ENCODE peak calls at places on chromosomes 13 and 19, in ten cellular contexts. Q is tibial nerve, S is IMR-90, N is adrenal gland, H is upper lobe of left lung, P is HepG2, M is body of pancreas, F is suprapubic skin, W is thyroid gland, C is stomach. Y is an unnamed sample.

GRCh38 chr19:7507884-7508283 is 8.0 kb upstream of the ZNF358 start:
- DNase-seq in Q (peak; percentile 56), S (peak; percentile 80), N (peak; percentile 99), H (peak; percentile 88), P (peak; percentile 26), M (peak; percentile 71), F (no peak), W (peak; percentile 46), C (peak; percentile 80), Y (peak; percentile 86)

GRCh38 chr19:11587302-11587972 is 9.8 kb upstream of the ZNF627 start:
- DNase-seq in Q (peak; percentile 90), S (peak; percentile 60), N (peak; percentile 83), H (peak; percentile 87), P (peak; percentile 47), M (peak; percentile 84), F (peak; percentile 80), W (peak; percentile 66), C (peak; percentile 82), Y (peak; percentile 91)

GRCh38 chr19:43997631-43998290 is 5.0 kb upstream of the ZNF230 start:
- DNase-seq in Q (no peak), S (peak; percentile 24), N (peak; percentile 78), H (no peak), P (no peak), M (no peak), F (no peak), W (no peak), C (no peak), Y (no peak)

GRCh38 chr19:13610042-13610691 is 103.9 kb upstream of the CACNA1A start:
- DNase-seq in Q (no peak), S (no peak), N (no peak), H (peak; percentile 26), P (no peak), M (peak; percentile 45), F (no peak), W (no peak), C (peak; percentile 29), Y (peak; percentile 45)

GRCh38 chr19:32464279-32464678 is 58.7 kb downstream of the DPY19L3 start:
- DNase-seq in Q (no peak), S (peak; percentile 10), N (no peak), H (no peak), P (no peak), M (no peak), F (no peak), W (no peak), C (no peak), Y (no peak)

GRCh38 chr19:49301165-49301865 is 23.7 kb downstream of the SLC6A16 start:
- DNase-seq in Q (peak; percentile 68), S (peak; percentile 43), N (peak; percentile 81), H (peak; percentile 73), P (peak; percentile 23), M (peak; percentile 72), F (peak; percentile 82), W (peak; percentile 65), C (peak; percentile 79), Y (peak; percentile 97)

GRCh38 chr13:110610955-110611595 is 4.3 kb upstream of the NAXD start:
- DNase-seq in Q (no peak), S (peak; percentile 21), N (no peak), H (no peak), P (no peak), M (no peak), F (no peak), W (no peak), C (no peak), Y (no peak)

GRCh38 chr13:60572855-60573254 is 175.8 kb downstream of the TDRD3 start:
- DNase-seq in Q (no peak), S (no peak), N (no peak), H (no peak), P (no peak), M (no peak), F (no peak), W (no peak), C (no peak), Y (no peak)

GRCh38 chr19:32438751-32439150 is 33.2 kb downstream of the DPY19L3 start:
- DNase-seq in Q (no peak), S (no peak), N (no peak), H (no peak), P (no peak), M (no peak), F (no peak), W (no peak), C (no peak), Y (no peak)

GRCh38 chr13:27583645-27584044 is 36.7 kb downstream of the LNX2 start:
- DNase-seq in Q (no peak), S (no peak), N (no peak), H (no peak), P (peak; percentile 7), M (no peak), F (no peak), W (no peak), C (no peak), Y (no peak)

GRCh38 chr19:38684862-38685665 is 37.6 kb downstream of the ACTN4 start:
- DNase-seq in Q (no peak), S (no peak), N (no peak), H (no peak), P (no peak), M (no peak), F (no peak), W (no peak), C (no peak), Y (no peak)

GRCh38 chr19:38684078-38684861 is 36.8 kb downstream of the ACTN4 start:
- DNase-seq in Q (no peak), S (peak; percentile 91), N (peak; percentile 93), H (no peak), P (no peak), M (peak; percentile 64), F (peak; percentile 89), W (peak; percentile 31), C (peak; percentile 64), Y (no peak)

GRCh38 chr19:38685666-38686529 is 38.4 kb downstream of the ACTN4 start:
- DNase-seq in Q (no peak), S (peak; percentile 73), N (no peak), H (no peak), P (peak; percentile 65), M (peak; percentile 51), F (peak; percentile 53), W (peak; percentile 49), C (no peak), Y (no peak)

GRCh38 chr19:38687837-38688378 is 40.5 kb downstream of the ACTN4 start:
- DNase-seq in Q (no peak), S (no peak), N (no peak), H (no peak), P (no peak), M (no peak), F (no peak), W (no peak), C (no peak), Y (no peak)

GRCh38 chr19:38686530-38686888 is 39.1 kb downstream of the ACTN4 start:
- DNase-seq in Q (no peak), S (no peak), N (no peak), H (no peak), P (no peak), M (no peak), F (peak; percentile 58), W (no peak), C (no peak), Y (no peak)
- TF ChIP-seq POLR2A in Q (no peak), S (no peak), N (no peak), H (no peak), P (no peak), M (no peak), F (no peak), W (no peak), C (no peak), Y (no peak)

GRCh38 chr19:18278521-18279265 is 2.7 kb downstream of the JUND start:
- DNase-seq in Q (no peak), S (no peak), N (peak; percentile 55), H (no peak), P (no peak), M (peak; percentile 36), F (no peak), W (no peak), C (peak; percentile 52), Y (peak; percentile 81)
- H3K27ac ChIP-seq in Q (peak overlapping the region; percentile 100), S (peak overlapping the region; percentile 43), N (peak overlapping the region; percentile 99), H (peak overlapping the region; percentile 100), P (peak overlapping the region; percentile 94), M (peak overlapping the region; percentile 100), F (peak overlapping the region; percentile 100), W (peak overlapping the region; percentile 100), C (no peak overlapping the region), Y (peak overlapping the region; percentile 100)

GRCh38 chr13:40518481-40518882 is 148.0 kb downstream of the FOXO1 start:
- DNase-seq in Q (no peak), S (no peak), N (no peak), H (no peak), P (no peak), M (peak; percentile 69), F (no peak), W (no peak), C (peak; percentile 44), Y (no peak)

GRCh38 chr13:40515702-40516101 is 150.7 kb downstream of the FOXO1 start:
- DNase-seq in Q (no peak), S (no peak), N (no peak), H (no peak), P (no peak), M (no peak), F (no peak), W (no peak), C (no peak), Y (no peak)

GRCh38 chr13:40514797-40515196 is 151.6 kb downstream of the FOXO1 start:
- DNase-seq in Q (no peak), S (no peak), N (no peak), H (no peak), P (no peak), M (no peak), F (no peak), W (no peak), C (no peak), Y (no peak)

GRCh38 chr13:40519637-40520036 is 146.8 kb downstream of the FOXO1 start:
- DNase-seq in Q (no peak), S (no peak), N (no peak), H (no peak), P (no peak), M (peak; percentile 45), F (no peak), W (no peak), C (no peak), Y (no peak)

DNA sequence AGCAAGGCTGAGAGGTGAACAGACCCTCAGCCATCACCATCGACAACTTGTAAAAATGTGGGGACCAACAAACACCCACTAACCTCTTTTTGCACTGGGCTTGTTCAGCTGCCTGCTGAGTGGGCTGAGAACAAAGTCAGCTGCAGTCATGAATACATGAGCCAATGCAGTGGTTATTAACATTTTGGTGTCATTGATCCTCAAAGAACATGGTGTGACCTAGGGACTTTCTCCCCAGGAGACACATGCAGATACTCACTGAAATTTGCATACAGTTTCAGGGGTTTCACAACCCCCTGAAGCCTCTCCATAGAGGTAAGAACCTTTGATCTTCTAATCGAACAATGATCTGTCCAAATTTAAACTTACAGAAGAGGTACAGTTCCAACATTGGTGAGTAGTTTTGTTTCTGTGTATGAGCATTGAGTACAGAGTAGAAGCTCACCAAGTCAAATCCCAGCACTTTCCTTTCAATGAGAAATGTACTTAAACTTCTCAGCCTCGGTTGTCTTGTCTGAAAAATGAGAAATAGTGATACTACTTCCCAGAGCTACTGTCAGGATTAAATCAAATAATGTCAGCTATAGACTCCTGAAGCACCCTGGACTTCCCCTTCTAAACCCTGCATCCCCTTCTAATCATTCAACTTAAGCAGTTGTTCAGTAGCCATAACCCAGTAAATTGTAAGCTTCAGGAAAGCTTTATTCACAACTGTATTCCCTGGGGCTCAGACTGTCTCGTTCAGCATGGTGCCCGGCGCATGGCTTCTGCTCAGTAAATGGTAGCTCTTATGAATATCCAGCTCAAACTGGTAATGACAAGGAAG is 148.7 kb downstream of the FOXO1 start:
- DNase-seq in Q (no peak), S (no peak), N (no peak), H (no peak), P (no peak), M (no peak), F (no peak), W (no peak), C (no peak), Y (no peak)
- TF ChIP-seq POLR2A in Q (no peak), S (no peak), N (no peak), H (no peak), P (no peak), M (no peak), F (no peak), W (no peak), C (no peak), Y (no peak)

GRCh38 chr13:97140611-97141010 is 81.5 kb upstream of the MBNL2 start:
- DNase-seq in Q (no peak), S (peak; percentile 48), N (no peak), H (no peak), P (no peak), M (no peak), F (no peak), W (no peak), C (no peak), Y (no peak)
- H3K27ac ChIP-seq in Q (peak overlapping the region; percentile 61), S (no peak overlapping the region), N (no peak overlapping the region), H (no peak overlapping the region), P (no peak overlapping the region), M (no peak overlapping the region), F (no peak overlapping the region), W (no peak overlapping the region), C (no peak overlapping the region), Y (no peak overlapping the region)